ENCODE peak calls at places on chromosomes 13 and 19, in six cellular contexts. G is cardiac fibroblast; T is CD8-positive, alpha-beta memory T cell; P is thoracic aorta; M is osteoblast; B is dorsolateral prefrontal cortex. R is an unnamed sample.
A peak's percentile ranks its signal among the peaks of the same experiment; 100 is the strongest.

GRCh38 chr13:40609972-40610726 is 56.3 kb downstream of the FOXO1 start:
- DNase-seq in G (no peak), T (no peak), P (no peak), M (peak; percentile 21), B (no peak), R (no peak)

GRCh38 chr19:32977269-32977668 is 5.2 kb downstream of the FAAP24 start:
- DNase-seq in G (no peak), T (no peak), P (no peak), M (no peak), B (no peak), R (peak; percentile 23)

GRCh38 chr13:41696163-41697003 is 239.0 kb downstream of the RGCC start:
- DNase-seq in G (peak; percentile 59), T (no peak), P (no peak), M (peak; percentile 73), B (no peak), R (peak; percentile 68)

GRCh38 chr19:1130801-1131717 is 27.3 kb downstream of the GPX4 start:
- DNase-seq in G (no peak), T (peak; percentile 34), P (no peak), M (no peak), B (no peak), R (peak; percentile 29)

GRCh38 chr19:10363789-10364281 is 16.5 kb downstream of the TYK2 start:
- DNase-seq in G (no peak), T (no peak), P (no peak), M (peak; percentile 41), B (peak; percentile 37), R (no peak)

GRCh38 chr13:74145249-74145970 is 11.2 kb upstream of the KLF12 start:
- DNase-seq in G (peak; percentile 64), T (no peak), P (no peak), M (no peak), B (no peak), R (peak; percentile 72)

GRCh38 chr13:91203430-91203829 is 144.1 kb upstream of the MIR17HG start:
- DNase-seq in G (no peak), T (no peak), P (no peak), M (no peak), B (no peak), R (no peak)

GRCh38 chr19:17091758-17092333 is 16.3 kb downstream of the MYO9B start:
- DNase-seq in G (no peak), T (no peak), P (no peak), M (peak; percentile 18), B (no peak), R (no peak)

GRCh38 chr13:64239372-64239771 is 2823.7 kb upstream of the PCDH20 start:
- DNase-seq in G (peak; percentile 60), T (no peak), P (no peak), M (no peak), B (no peak), R (no peak)

GRCh38 chr13:45218689-45219088 is 17.8 kb upstream of the KCTD4 start:
- DNase-seq in G (no peak), T (no peak), P (no peak), M (no peak), B (no peak), R (no peak)

GRCh38 chr13:45219123-45219891 is 18.5 kb upstream of the KCTD4 start:
- DNase-seq in G (no peak), T (no peak), P (no peak), M (no peak), B (no peak), R (no peak)

GRCh38 chr13:45222919-45223318 is 22.1 kb upstream of the KCTD4 start:
- DNase-seq in G (no peak), T (no peak), P (no peak), M (no peak), B (no peak), R (no peak)

GRCh38 chr13:45219938-45220375 is 19.1 kb upstream of the KCTD4 start:
- DNase-seq in G (peak; percentile 54), T (no peak), P (no peak), M (no peak), B (no peak), R (no peak)

DNA sequence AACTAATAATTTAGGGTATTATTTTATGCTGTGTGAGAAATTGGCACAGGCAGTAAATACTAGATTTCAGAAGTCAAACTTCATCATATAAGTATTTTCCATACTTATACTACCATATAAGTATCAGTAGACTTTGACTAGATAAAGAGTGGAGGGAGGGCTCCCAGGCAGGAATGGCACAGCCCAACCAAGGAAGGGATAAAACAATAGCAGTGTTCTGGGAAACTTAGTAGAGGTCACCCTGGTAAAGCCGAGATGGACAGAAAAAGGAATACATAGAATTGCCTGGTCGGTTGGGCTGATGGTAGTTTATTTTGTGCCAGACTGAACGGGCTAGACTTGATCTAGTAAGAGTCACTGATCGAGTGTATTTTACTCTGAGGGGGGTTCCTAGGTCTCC is 19.6 kb upstream of the KCTD4 start:
- DNase-seq in G (no peak), T (no peak), P (no peak), M (no peak), B (no peak), R (no peak)
- H3K4me3 ChIP-seq in G (no peak overlapping the region), T (no peak overlapping the region), P (no peak overlapping the region), M (no peak overlapping the region), B (no peak overlapping the region), R (no peak overlapping the region)

GRCh38 chr13:37736040-37736439 is 133.5 kb downstream of the TRPC4 start:
- DNase-seq in G (no peak), T (no peak), P (no peak), M (no peak), B (no peak), R (no peak)
- H3K4me3 ChIP-seq in G (no peak overlapping the region), T (no peak overlapping the region), P (no peak overlapping the region), M (no peak overlapping the region), B (no peak overlapping the region), R (no peak overlapping the region)

GRCh38 chr13:38657191-38657590 is 29.7 kb upstream of the FREM2 start:
- DNase-seq in G (peak; percentile 28), T (no peak), P (no peak), M (no peak), B (no peak), R (no peak)
- H3K4me3 ChIP-seq in G (no peak overlapping the region), T (no peak overlapping the region), P (no peak overlapping the region), M (no peak overlapping the region), B (no peak overlapping the region), R (no peak overlapping the region)

DNA sequence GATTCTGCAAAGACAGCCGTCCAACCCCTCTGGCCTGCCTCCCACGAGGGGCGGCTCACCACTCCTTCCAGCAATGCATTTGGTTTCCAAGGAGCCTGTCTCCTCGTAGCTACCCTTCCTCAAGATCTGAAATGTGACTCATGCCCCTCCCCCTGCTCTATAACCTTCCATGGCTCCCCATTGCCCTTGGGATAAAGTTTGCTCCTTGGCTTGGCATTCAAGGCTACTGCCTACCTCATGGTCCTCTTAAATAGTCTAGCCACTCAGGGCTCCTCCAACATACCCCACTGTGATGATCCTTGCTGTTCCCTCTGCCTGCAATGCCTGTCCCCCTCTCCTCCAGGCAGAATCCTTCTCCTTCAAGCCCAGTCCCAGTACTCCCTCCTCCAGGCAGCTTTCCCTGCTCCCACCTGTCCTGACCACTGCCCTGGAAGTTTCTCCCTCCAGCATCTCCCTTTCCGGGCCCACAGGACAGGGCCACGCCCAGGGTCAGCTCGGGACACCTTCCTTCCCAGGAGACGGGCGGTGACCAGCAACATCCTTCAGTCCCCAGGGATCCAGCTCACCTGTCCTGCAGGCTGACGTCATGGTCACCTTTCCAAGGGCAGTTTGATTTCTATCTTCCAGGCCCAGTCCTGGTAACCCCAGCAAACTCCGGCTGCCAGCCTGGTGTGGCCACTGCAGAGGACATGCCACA is 19.2 kb upstream of the SEMA6B start:
- DNase-seq in G (no peak), T (no peak), P (no peak), M (peak; percentile 89), B (no peak), R (no peak)
- H3K4me3 ChIP-seq in G (no peak overlapping the region), T (no peak overlapping the region), P (no peak overlapping the region), M (no peak overlapping the region), B (no peak overlapping the region), R (no peak overlapping the region)

GRCh38 chr13:114145722-114146121 is 13.3 kb upstream of the RASA3 start:
- DNase-seq in G (no peak), T (no peak), P (no peak), M (peak; percentile 73), B (no peak), R (no peak)
- H3K4me3 ChIP-seq in G (no peak overlapping the region), T (peak overlapping the region; percentile 39), P (no peak overlapping the region), M (no peak overlapping the region), B (no peak overlapping the region), R (no peak overlapping the region)

GRCh38 chr13:50911051-50911690 is 1.6 kb downstream of the RNASEH2B start:
- DNase-seq in G (peak; percentile 13), T (no peak), P (no peak), M (peak; percentile 86), B (no peak), R (peak; percentile 59)
- H3K4me3 ChIP-seq in G (peak overlapping the region; percentile 69), T (peak overlapping the region; percentile 90), P (peak overlapping the region; percentile 94), M (peak overlapping the region; percentile 86), B (peak overlapping the region; percentile 83), R (peak overlapping the region; percentile 66)

DNA sequence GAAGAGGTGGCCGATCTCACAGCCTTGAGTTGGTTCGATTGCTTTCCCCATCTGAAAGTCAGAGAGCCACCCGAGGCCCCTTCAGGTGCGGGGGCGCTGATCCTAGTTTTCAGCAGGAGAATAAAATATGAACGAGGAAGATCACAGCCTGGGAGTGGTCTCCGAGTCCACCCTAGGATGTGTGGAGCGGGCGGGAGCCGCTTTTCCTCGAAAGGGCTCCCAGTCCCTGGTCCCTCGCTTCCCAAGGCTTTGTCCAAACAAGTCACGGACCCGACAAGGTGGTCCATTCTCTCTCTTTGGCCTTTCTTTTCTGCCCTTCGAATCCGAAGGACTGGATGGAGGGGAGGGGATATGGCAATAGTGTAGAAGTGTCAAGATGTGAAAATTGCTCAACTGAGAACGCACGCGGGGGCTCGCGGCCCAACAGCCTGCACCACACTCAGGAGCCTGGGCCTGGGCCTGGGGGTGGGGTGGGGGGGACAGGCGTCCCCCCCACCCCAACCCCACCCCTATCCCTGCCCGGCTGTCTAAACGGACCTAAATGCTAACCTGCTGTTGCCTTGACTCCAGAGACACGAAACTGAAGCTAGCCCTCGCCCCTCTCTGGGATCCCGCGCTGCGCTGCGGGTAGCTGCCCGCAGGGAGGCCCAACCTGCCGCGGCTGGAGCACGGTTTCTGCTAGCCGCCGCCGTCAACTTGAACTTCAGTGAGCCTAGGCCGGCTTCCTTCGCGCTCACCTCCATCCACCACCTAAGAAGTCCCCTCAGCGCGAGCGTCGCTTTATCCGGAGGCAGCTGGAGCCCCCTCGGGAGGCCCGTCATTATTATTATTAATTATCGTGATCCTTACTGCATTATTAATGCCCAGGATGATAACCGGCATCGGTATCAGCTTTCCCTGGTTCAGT is 7.1 kb downstream of the ZIC2 start:
- DNase-seq in G (no peak), T (no peak), P (no peak), M (peak; percentile 77), B (no peak), R (no peak)
- H3K4me3 ChIP-seq in G (no peak overlapping the region), T (no peak overlapping the region), P (no peak overlapping the region), M (no peak overlapping the region), B (peak overlapping the region; percentile 14), R (no peak overlapping the region)

R was measured in cardiac muscle cell.